ENCODE peak calls at places on chromosome 13, in four cellular contexts. One of them, this sample, is unnamed.

GRCh38 chr13:42643076-42643475 is 69.1 kb downstream of the TNFSF11 start:
- DNase-seq in K562: no peak
- DNase-seq in GM12878: no peak
- DNase-seq in HepG2: no peak
- DNase-seq in this sample: no peak

GRCh38 chr13:47287291-47287751 is 390.5 kb upstream of the HTR2A start:
- DNase-seq in K562: no peak
- DNase-seq in GM12878: no peak
- DNase-seq in HepG2: no peak
- DNase-seq in this sample: no peak

GRCh38 chr13:31008400-31009115 is 76.1 kb downstream of the TEX26 start:
- DNase-seq in K562: no peak
- DNase-seq in GM12878: no peak
- DNase-seq in HepG2: no peak
- DNase-seq in this sample: no peak

GRCh38 chr13:21531475-21531874 is 72.4 kb upstream of the ZDHHC20 start:
- DNase-seq in K562: no peak
- DNase-seq in GM12878: no peak
- DNase-seq in HepG2: no peak
- DNase-seq in this sample: no peak

GRCh38 chr13:106911602-106912001 is 343.7 kb upstream of the ARGLU1 start:
- DNase-seq in K562: no peak
- DNase-seq in GM12878: no peak
- DNase-seq in HepG2: no peak
- DNase-seq in this sample: no peak

GRCh38 chr13:100176781-100177389 is 88.0 kb downstream of the PCCA start:
- DNase-seq in K562: no peak
- DNase-seq in GM12878: no peak
- DNase-seq in HepG2: no peak
- DNase-seq in this sample: no peak

GRCh38 chr13:107079423-107080099 is 511.6 kb upstream of the ARGLU1 start:
- DNase-seq in K562: no peak
- DNase-seq in GM12878: no peak
- DNase-seq in HepG2: no peak
- DNase-seq in this sample: no peak

GRCh38 chr13:21371011-21371410 is 88.1 kb downstream of the ZDHHC20 start:
- DNase-seq in K562: no peak
- DNase-seq in GM12878: no peak
- DNase-seq in HepG2: no peak
- DNase-seq in this sample: no peak

GRCh38 chr13:32475403-32475802 is 47.5 kb upstream of the N4BP2L1 start:
- DNase-seq in K562: no peak
- DNase-seq in GM12878: no peak
- DNase-seq in HepG2: no peak
- DNase-seq in this sample: no peak

GRCh38 chr13:91014696-91015095 is 332.8 kb upstream of the MIR17HG start:
- DNase-seq in K562: no peak
- DNase-seq in GM12878: no peak
- DNase-seq in HepG2: no peak
- DNase-seq in this sample: no peak

GRCh38 chr13:81568824-81569223 is 1227.9 kb upstream of the SPRY2 start:
- DNase-seq in K562: no peak
- DNase-seq in GM12878: no peak
- DNase-seq in HepG2: no peak
- DNase-seq in this sample: no peak

GRCh38 chr13:47294691-47295090 is 397.8 kb upstream of the HTR2A start:
- DNase-seq in K562: no peak
- DNase-seq in GM12878: no peak
- DNase-seq in HepG2: no peak
- DNase-seq in this sample: no peak

GRCh38 chr13:21104199-21105019 is 43.0 kb upstream of the LATS2 start:
- DNase-seq in K562: no peak
- DNase-seq in GM12878: no peak
- DNase-seq in HepG2: no peak
- DNase-seq in this sample: no peak

GRCh38 chr13:32314968-32315254 is 252 bp downstream of the ZAR1L start:
- DNase-seq in K562: peak
- DNase-seq in GM12878: no peak
- DNase-seq in HepG2: peak
- DNase-seq in this sample: no peak

GRCh38 chr13:91468301-91468700 is 69.9 kb downstream of the GPC5 start:
- DNase-seq in K562: no peak
- DNase-seq in GM12878: no peak
- DNase-seq in HepG2: no peak
- DNase-seq in this sample: no peak

GRCh38 chr13:45744979-45745378 is 42.9 kb downstream of the CBY2 start:
- DNase-seq in K562: no peak
- DNase-seq in GM12878: no peak
- DNase-seq in HepG2: no peak
- DNase-seq in this sample: no peak

GRCh38 chr13:94859812-94860210 is 147.5 kb upstream of the SOX21 start:
- DNase-seq in K562: no peak
- DNase-seq in GM12878: no peak
- DNase-seq in HepG2: no peak
- DNase-seq in this sample: no peak

GRCh38 chr13:98273824-98274786 is 97.0 kb upstream of the RNF113B start:
- DNase-seq in K562: no peak
- DNase-seq in GM12878: no peak
- DNase-seq in HepG2: no peak
- DNase-seq in this sample: peak

GRCh38 chr13:40503966-40504591 is 162.4 kb downstream of the FOXO1 start:
- DNase-seq in K562: no peak
- DNase-seq in GM12878: no peak
- DNase-seq in HepG2: peak
- DNase-seq in this sample: no peak

GRCh38 chr13:46964789-46965527 is 68.1 kb upstream of the HTR2A start:
- DNase-seq in K562: no peak
- DNase-seq in GM12878: no peak
- DNase-seq in HepG2: no peak
- DNase-seq in this sample: no peak

GRCh38 chr13:46211116-46211515 is 612 bp upstream of the LRRC63 start:
- DNase-seq in K562: peak
- DNase-seq in GM12878: no peak
- DNase-seq in HepG2: no peak
- DNase-seq in this sample: no peak

GRCh38 chr13:98938801-98939200 is 39.1 kb downstream of the DOCK9 start:
- DNase-seq in K562: no peak
- DNase-seq in GM12878: no peak
- DNase-seq in HepG2: no peak
- DNase-seq in this sample: peak

GRCh38 chr13:96785986-96786385 is 208.3 kb downstream of the OXGR1 start:
- DNase-seq in K562: no peak
- DNase-seq in GM12878: no peak
- DNase-seq in HepG2: no peak
- DNase-seq in this sample: no peak

GRCh38 chr13:104318121-104318520 is 1251.9 kb upstream of the SLC10A2 start:
- DNase-seq in K562: no peak
- DNase-seq in GM12878: no peak
- DNase-seq in HepG2: no peak
- DNase-seq in this sample: no peak

GRCh38 chr13:85657942-85658341 is 141.3 kb downstream of the SLITRK6 start:
- DNase-seq in K562: no peak
- DNase-seq in GM12878: no peak
- DNase-seq in HepG2: no peak
- DNase-seq in this sample: no peak

GRCh38 chr13:86960876-86961275 is 710.3 kb upstream of the SLITRK5 start:
- DNase-seq in K562: no peak
- DNase-seq in GM12878: no peak
- DNase-seq in HepG2: no peak
- DNase-seq in this sample: no peak

GRCh38 chr13:49995535-49996165 is 1.2 kb upstream of the TRIM13 start:
- DNase-seq in K562: no peak
- DNase-seq in GM12878: peak
- DNase-seq in HepG2: no peak
- DNase-seq in this sample: no peak

GRCh38 chr13:25286308-25286968 is 850 bp downstream of the MTMR6 start:
- DNase-seq in K562: no peak
- DNase-seq in GM12878: no peak
- DNase-seq in HepG2: peak
- DNase-seq in this sample: no peak

GRCh38 chr13:100515410-100515800 is 73.2 kb downstream of the GGACT start:
- DNase-seq in K562: no peak
- DNase-seq in GM12878: no peak
- DNase-seq in HepG2: no peak
- DNase-seq in this sample: no peak

GRCh38 chr13:90690458-90691063 is 656.9 kb upstream of the MIR17HG start:
- DNase-seq in K562: no peak
- DNase-seq in GM12878: no peak
- DNase-seq in HepG2: no peak
- DNase-seq in this sample: no peak

GRCh38 chr13:22061371-22061805 is 390.5 kb downstream of the FGF9 start:
- DNase-seq in K562: no peak
- DNase-seq in GM12878: peak
- DNase-seq in HepG2: no peak
- DNase-seq in this sample: no peak

GRCh38 chr13:20714563-20715339 is 11.3 kb downstream of the IL17D start:
- DNase-seq in K562: no peak
- DNase-seq in GM12878: no peak
- DNase-seq in HepG2: no peak
- DNase-seq in this sample: no peak

GRCh38 chr13:37540228-37540627 is 58.3 kb downstream of the POSTN start:
- DNase-seq in K562: no peak
- DNase-seq in GM12878: no peak
- DNase-seq in HepG2: no peak
- DNase-seq in this sample: no peak
- TF ChIP-seq NR2C2 in K562: no peak
- TF ChIP-seq NR2C2 in GM12878: no peak
- TF ChIP-seq NR2C2 in HepG2: no peak
- TF ChIP-seq NR2C2 in this sample: no peak

GRCh38 chr13:57634829-57635165 is 3.3 kb downstream of the PCDH17 start:
- DNase-seq in K562: no peak
- DNase-seq in GM12878: no peak
- DNase-seq in HepG2: no peak
- DNase-seq in this sample: peak

GRCh38 chr13:57632276-57633140 is 964 bp downstream of the PCDH17 start:
- DNase-seq in K562: no peak
- DNase-seq in GM12878: no peak
- DNase-seq in HepG2: no peak
- DNase-seq in this sample: peak

GRCh38 chr13:57633950-57634828 is 2.6 kb downstream of the PCDH17 start:
- DNase-seq in K562: no peak
- DNase-seq in GM12878: no peak
- DNase-seq in HepG2: no peak
- DNase-seq in this sample: peak

GRCh38 chr13:57631607-57632275 is at the start of gene PCDH17:
- DNase-seq in K562: no peak
- DNase-seq in GM12878: no peak
- DNase-seq in HepG2: no peak
- DNase-seq in this sample: peak

GRCh38 chr13:57633141-57633949 is 1.8 kb downstream of the PCDH17 start:
- DNase-seq in K562: no peak
- DNase-seq in GM12878: no peak
- DNase-seq in HepG2: no peak
- DNase-seq in this sample: peak
- TF ChIP-seq NR2C2 in K562: no peak
- TF ChIP-seq NR2C2 in GM12878: no peak
- TF ChIP-seq NR2C2 in HepG2: no peak
- TF ChIP-seq NR2C2 in this sample: no peak

GRCh38 chr13:109096101-109096500 is 466.7 kb downstream of the MYO16 start:
- DNase-seq in K562: no peak
- DNase-seq in GM12878: no peak
- DNase-seq in HepG2: no peak
- DNase-seq in this sample: no peak

GRCh38 chr13:109095126-109095525 is 465.7 kb downstream of the MYO16 start:
- DNase-seq in K562: no peak
- DNase-seq in GM12878: no peak
- DNase-seq in HepG2: no peak
- DNase-seq in this sample: no peak

GRCh38 chr13:109101550-109102144 is 472.2 kb downstream of the MYO16 start:
- DNase-seq in K562: no peak
- DNase-seq in GM12878: no peak
- DNase-seq in HepG2: no peak
- DNase-seq in this sample: no peak

GRCh38 chr13:109105899-109106298 is 476.5 kb downstream of the MYO16 start:
- DNase-seq in K562: no peak
- DNase-seq in GM12878: no peak
- DNase-seq in HepG2: no peak
- DNase-seq in this sample: no peak

GRCh38 chr13:109100705-109101104 is 471.3 kb downstream of the MYO16 start:
- DNase-seq in K562: no peak
- DNase-seq in GM12878: no peak
- DNase-seq in HepG2: no peak
- DNase-seq in this sample: no peak
- TF ChIP-seq NR2C2 in K562: no peak
- TF ChIP-seq NR2C2 in GM12878: no peak
- TF ChIP-seq NR2C2 in HepG2: no peak
- TF ChIP-seq NR2C2 in this sample: no peak

GRCh38 chr13:33637978-33638743 is 179.8 kb upstream of the RFC3 start:
- DNase-seq in K562: no peak
- DNase-seq in GM12878: no peak
- DNase-seq in HepG2: no peak
- DNase-seq in this sample: no peak
- TF ChIP-seq NR2C2 in K562: no peak
- TF ChIP-seq NR2C2 in GM12878: no peak
- TF ChIP-seq NR2C2 in HepG2: no peak
- TF ChIP-seq NR2C2 in this sample: no peak

DNA sequence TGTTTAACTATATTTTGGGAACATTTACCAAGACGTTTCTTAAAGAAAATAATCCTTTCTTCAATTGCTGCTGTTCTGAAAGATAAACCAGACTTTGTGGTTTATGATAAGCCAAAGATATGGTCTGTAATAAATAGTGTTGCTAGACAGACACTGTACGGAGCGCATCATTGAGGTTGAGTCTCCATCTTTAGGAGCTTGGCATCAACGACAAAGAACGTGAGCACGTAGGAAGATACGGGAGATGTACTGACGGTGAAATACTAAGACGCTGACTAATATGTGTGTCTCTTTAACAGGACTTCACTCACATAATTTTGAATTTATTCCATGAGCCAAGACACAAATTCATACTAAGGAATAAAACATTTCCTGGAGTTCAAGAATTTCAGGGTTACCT is 16.2 kb downstream of the TEX29 start:
- DNase-seq in K562: no peak
- DNase-seq in GM12878: no peak
- DNase-seq in HepG2: no peak
- DNase-seq in this sample: no peak
- TF ChIP-seq NR2C2 in K562: no peak
- TF ChIP-seq NR2C2 in GM12878: no peak
- TF ChIP-seq NR2C2 in HepG2: no peak
- TF ChIP-seq NR2C2 in this sample: no peak

GRCh38 chr13:112346899-112347229 is 29.3 kb upstream of the SPACA7 start:
- DNase-seq in K562: no peak
- DNase-seq in GM12878: no peak
- DNase-seq in HepG2: no peak
- DNase-seq in this sample: peak
- TF ChIP-seq NR2C2 in K562: no peak
- TF ChIP-seq NR2C2 in GM12878: no peak
- TF ChIP-seq NR2C2 in HepG2: no peak
- TF ChIP-seq NR2C2 in this sample: no peak

DNA sequence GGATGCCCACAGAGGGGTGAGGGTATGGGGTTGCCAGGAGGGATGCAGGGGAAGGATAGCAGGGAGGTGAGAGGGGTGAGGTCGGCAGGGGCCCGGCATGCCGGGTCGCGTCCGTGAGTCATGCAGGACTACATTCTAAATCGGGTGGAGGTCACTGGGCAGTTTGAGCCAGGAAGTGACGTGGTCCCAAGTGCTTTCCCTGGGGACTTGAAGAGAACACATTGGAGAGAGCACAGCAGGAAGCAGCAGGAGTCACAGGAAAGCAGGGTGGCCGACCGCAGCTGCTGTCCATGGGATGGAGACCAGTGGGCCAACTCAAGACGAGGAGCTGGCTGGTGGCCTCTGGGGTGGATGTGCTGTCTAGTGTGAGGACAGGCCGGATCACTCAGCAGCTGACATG is 92.0 kb upstream of the WASF3 start:
- DNase-seq in K562: no peak
- DNase-seq in GM12878: no peak
- DNase-seq in HepG2: no peak
- DNase-seq in this sample: no peak
- TF ChIP-seq NR2C2 in K562: no peak
- TF ChIP-seq NR2C2 in GM12878: no peak
- TF ChIP-seq NR2C2 in HepG2: no peak
- TF ChIP-seq NR2C2 in this sample: no peak

This sample was measured in WTC11.